ENCODE peak calls at places on chromosome 10, in ten cellular contexts. G is HuH-7, U is ELF-1, O is hypothalamus, Z is adrenal gland, W is MV-4-11, S is GM12891, I is ecto neural progenitor cell, E is coronary artery, D is left colon. R is an unnamed sample.
A peak's percentile ranks its signal among the peaks of the same experiment; 100 is the strongest.

GRCh38 chr10:116713846-116714245 is 28.5 kb downstream of the HSPA12A start:
- DNase-seq in W (no peak), D (no peak), O (no peak), Z (no peak), U (no peak), G (no peak), E (no peak), I (no peak), S (no peak), R (no peak)

GRCh38 chr10:35641430-35642015 is 573 bp downstream of the FZD8 start:
- DNase-seq in D (no peak), W (no peak), S (peak; percentile 32), U (peak; percentile 33), G (peak; percentile 15), I (no peak), O (peak; percentile 42), E (no peak), Z (peak; percentile 35), R (peak; percentile 39)

GRCh38 chr10:100507357-100507732 is 12.3 kb downstream of the SEC31B start:
- DNase-seq in D (no peak), Z (no peak), O (no peak), E (no peak), W (no peak), U (no peak), S (no peak), I (no peak), G (no peak), R (no peak)

GRCh38 chr10:25753776-25754175 is 180.3 kb upstream of the MYO3A start:
- DNase-seq in G (no peak), O (no peak), W (peak; percentile 97), U (no peak), I (no peak), Z (peak; percentile 1), S (no peak), D (no peak), E (no peak), R (no peak)

GRCh38 chr10:22679608-22680007 is 34.8 kb downstream of the PIP4K2A start:
- DNase-seq in U (no peak), I (no peak), S (no peak), E (no peak), Z (no peak), D (no peak), G (no peak), W (peak; percentile 7), O (no peak), R (no peak)

GRCh38 chr10:101241840-101242707 is 12.8 kb upstream of the LBX1 start:
- DNase-seq in I (no peak), D (no peak), U (no peak), E (no peak), Z (no peak), S (no peak), W (no peak), O (no peak), G (peak; percentile 81), R (no peak)

GRCh38 chr10:5654218-5654755 is 12.1 kb downstream of the ASB13 start:
- DNase-seq in O (no peak), D (peak; percentile 48), Z (no peak), I (no peak), U (peak; percentile 25), E (no peak), G (no peak), W (no peak), S (no peak), R (no peak)

GRCh38 chr10:44206127-44206818 is 178.6 kb downstream of the CXCL12 start:
- DNase-seq in S (no peak), E (no peak), U (no peak), W (no peak), D (no peak), Z (no peak), I (no peak), O (no peak), G (no peak), R (no peak)

GRCh38 chr10:99329238-99329890 is at the start of gene CNNM1:
- DNase-seq in S (peak; percentile 19), W (no peak), E (no peak), D (peak; percentile 21), G (peak; percentile 71), Z (peak; percentile 3), I (peak; percentile 75), O (peak; percentile 49), U (peak; percentile 63), R (no peak)

GRCh38 chr10:52419281-52419680 is 105.2 kb downstream of the DKK1 start:
- DNase-seq in E (no peak), D (no peak), I (no peak), U (no peak), Z (no peak), O (no peak), W (no peak), G (no peak), S (no peak), R (no peak)

GRCh38 chr10:102040721-102041120 is 15.3 kb downstream of the ARMH3 start:
- DNase-seq in O (no peak), E (no peak), W (no peak), U (no peak), D (no peak), Z (no peak), I (no peak), S (no peak), G (no peak), R (no peak)